ENCODE peak calls at places on chromosomes 1 and 21, in seven cellular contexts. X is coronary artery, W is mammary epithelial cell, E is OCI-LY7, K is uterus, B is lower lobe of right lung, I is A549. U is an unnamed sample.

GRCh38 chr1:164721037-164721496 is 162.1 kb downstream of the PBX1 start:
- DNase-seq in E (no peak), B (no peak), I (no peak), W (no peak), K (no peak), X (no peak), U (no peak)

GRCh38 chr1:19885821-19886220 is 3.6 kb downstream of the OTUD3 start:
- DNase-seq in E (no peak), K (no peak), X (no peak), W (peak; percentile 29), B (no peak), I (no peak), U (no peak)

GRCh38 chr1:154474802-154475201 is 27.2 kb upstream of the TDRD10 start:
- DNase-seq in X (no peak), I (no peak), E (no peak), B (peak; percentile 75), K (no peak), W (peak; percentile 85), U (no peak)

GRCh38 chr1:109667452-109668122 is at the start of gene GSTM2:
- DNase-seq in X (peak; percentile 96), K (peak; percentile 95), B (peak; percentile 94), E (peak; percentile 26), W (peak; percentile 35), I (no peak), U (peak; percentile 98)

GRCh38 chr1:18923721-18924610 is 21.6 kb upstream of the ALDH4A1 start:
- DNase-seq in X (no peak), E (no peak), K (no peak), B (no peak), I (no peak), W (no peak), U (peak; percentile 83)

GRCh38 chr21:41703857-41704501 is 62.9 kb downstream of the RIPK4 start:
- DNase-seq in B (no peak), K (no peak), X (no peak), W (peak; percentile 88), I (no peak), E (no peak), U (no peak)

GRCh38 chr1:29280780-29281131 is 44.4 kb downstream of the PTPRU start:
- DNase-seq in W (peak; percentile 73), K (no peak), E (no peak), B (no peak), I (no peak), X (no peak), U (no peak)

GRCh38 chr1:65153635-65154034 is 5.6 kb downstream of the AK4 start:
- DNase-seq in W (no peak), E (no peak), B (no peak), I (no peak), X (no peak), K (no peak), U (no peak)

GRCh38 chr1:69540052-69540451 is 27.7 kb upstream of the LRRC7 start:
- DNase-seq in X (no peak), I (no peak), B (no peak), K (no peak), E (no peak), W (no peak), U (no peak)

GRCh38 chr1:209937996-209938959 is at the start of gene SYT14:
- DNase-seq in W (peak; percentile 76), K (no peak), X (no peak), B (no peak), I (peak; percentile 8), E (no peak), U (no peak)

GRCh38 chr1:62841587-62842169 is 57.7 kb downstream of the ATG4C start:
- DNase-seq in E (peak; percentile 65), W (peak; percentile 35), B (no peak), I (peak; percentile 38), X (no peak), K (no peak), U (no peak)

GRCh38 chr1:206859082-206859491 is 6.3 kb upstream of the IL20 start:
- DNase-seq in I (no peak), B (no peak), K (no peak), E (peak; percentile 7), W (no peak), X (no peak), U (no peak)

GRCh38 chr1:181396171-181396670 is 87.1 kb upstream of the CACNA1E start:
- DNase-seq in W (no peak), I (no peak), K (no peak), E (no peak), B (no peak), X (no peak), U (no peak)

GRCh38 chr1:1204425-1204920 is 1.9 kb downstream of the TNFRSF18 start:
- DNase-seq in B (peak; percentile 19), E (no peak), I (no peak), K (no peak), X (no peak), W (no peak), U (no peak)

GRCh38 chr1:70277875-70278274 is 56.7 kb downstream of the SRSF11 start:
- DNase-seq in B (no peak), K (no peak), X (no peak), W (no peak), I (no peak), E (peak; percentile 25), U (no peak)

GRCh38 chr21:31254131-31254530 is 89.9 kb downstream of the TIAM1 start:
- DNase-seq in I (no peak), B (no peak), W (no peak), E (no peak), K (no peak), X (no peak), U (no peak)

GRCh38 chr1:43954036-43954435 is 7.3 kb downstream of the IPO13 start:
- DNase-seq in X (no peak), E (no peak), W (no peak), I (no peak), B (no peak), K (no peak), U (no peak)

GRCh38 chr1:30856260-30856790 is 52.2 kb downstream of the SDC3 start:
- DNase-seq in E (no peak), B (no peak), X (no peak), W (no peak), K (no peak), I (no peak), U (no peak)

GRCh38 chr1:228347181-228347580 is 59.5 kb downstream of the TRIM11 start:
- DNase-seq in B (peak; percentile 14), I (no peak), E (no peak), X (no peak), K (peak; percentile 4), W (no peak), U (peak; percentile 39)

GRCh38 chr1:169112241-169112640 is 5.8 kb downstream of the ATP1B1 start:
- DNase-seq in E (no peak), B (no peak), I (no peak), K (no peak), W (no peak), X (no peak), U (no peak)

GRCh38 chr1:201568859-201569294 is 29.9 kb downstream of the NAV1 start:
- DNase-seq in K (no peak), E (no peak), X (peak; percentile 36), I (no peak), W (no peak), B (peak; percentile 40), U (no peak)

GRCh38 chr1:56375184-56375837 is 204.1 kb downstream of the PLPP3 start:
- DNase-seq in I (no peak), B (no peak), W (no peak), K (no peak), X (no peak), E (no peak), U (no peak)

GRCh38 chr1:21741206-21741605 is 41.7 kb downstream of the USP48 start:
- DNase-seq in W (no peak), B (no peak), X (no peak), I (no peak), K (no peak), E (no peak), U (no peak)

GRCh38 chr21:37817242-37817641 is 99.0 kb downstream of the KCNJ6 start:
- DNase-seq in X (no peak), W (no peak), I (no peak), K (no peak), E (no peak), B (no peak), U (no peak)
- H3K27ac ChIP-seq in X (no peak overlapping the region), W (no peak overlapping the region), I (no peak overlapping the region), K (no peak overlapping the region), E (no peak overlapping the region), B (no peak overlapping the region), U (no peak overlapping the region)

DNA sequence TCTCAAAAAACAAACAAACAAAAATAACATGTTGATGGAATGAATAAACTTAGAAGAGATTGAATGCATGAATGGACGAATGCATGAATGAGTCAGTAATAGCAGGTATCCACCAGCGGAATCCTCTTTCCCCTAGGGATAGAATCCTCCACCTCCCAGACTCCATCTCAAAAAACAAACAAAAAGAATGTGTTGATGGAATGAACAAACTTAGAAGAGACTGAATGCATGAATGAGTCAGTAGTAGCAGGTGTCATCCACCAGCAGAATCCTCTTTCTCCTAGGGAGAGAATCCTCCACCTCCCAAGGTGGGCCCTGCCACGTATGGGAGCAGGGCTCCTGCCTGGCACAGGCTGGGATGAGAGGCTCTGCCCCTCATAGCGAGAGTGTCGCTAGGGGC is 26.8 kb upstream of the RNF19B start:
- DNase-seq in I (peak; percentile 40), W (peak; percentile 64), K (no peak), E (no peak), B (no peak), X (no peak), U (no peak)
- H3K27ac ChIP-seq in I (peak overlapping the region; percentile 75), W (peak overlapping the region; percentile 95), K (no peak overlapping the region), E (peak overlapping the region; percentile 54), B (peak overlapping the region; percentile 84), X (peak overlapping the region; percentile 75), U (no peak overlapping the region)

DNA sequence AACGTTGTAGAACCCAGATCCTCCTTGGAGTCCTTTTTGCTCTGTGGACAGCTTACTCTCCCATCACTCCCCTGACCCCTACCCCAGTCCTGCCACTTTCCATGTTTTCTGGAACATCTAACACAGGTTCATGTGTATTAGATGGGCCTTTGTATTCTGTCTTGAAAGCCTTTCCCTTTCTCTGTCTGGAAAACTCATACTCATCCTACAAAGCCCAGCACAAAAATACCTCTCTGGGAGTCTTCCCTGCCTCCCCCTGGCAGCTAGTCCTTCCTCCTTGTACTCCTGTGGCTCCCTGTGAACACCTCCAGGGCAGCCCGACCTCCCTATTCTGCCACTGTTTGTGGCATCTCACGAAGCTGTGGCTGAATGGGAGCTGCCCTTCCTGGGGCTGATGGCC is 7.8 kb upstream of the HEYL start:
- DNase-seq in E (no peak), B (no peak), W (no peak), K (no peak), I (no peak), X (no peak), U (no peak)
- H3K27ac ChIP-seq in E (no peak overlapping the region), B (peak overlapping the region; percentile 67), W (no peak overlapping the region), K (peak overlapping the region; percentile 77), I (no peak overlapping the region), X (peak overlapping the region; percentile 85), U (peak overlapping the region; percentile 83)

DNA sequence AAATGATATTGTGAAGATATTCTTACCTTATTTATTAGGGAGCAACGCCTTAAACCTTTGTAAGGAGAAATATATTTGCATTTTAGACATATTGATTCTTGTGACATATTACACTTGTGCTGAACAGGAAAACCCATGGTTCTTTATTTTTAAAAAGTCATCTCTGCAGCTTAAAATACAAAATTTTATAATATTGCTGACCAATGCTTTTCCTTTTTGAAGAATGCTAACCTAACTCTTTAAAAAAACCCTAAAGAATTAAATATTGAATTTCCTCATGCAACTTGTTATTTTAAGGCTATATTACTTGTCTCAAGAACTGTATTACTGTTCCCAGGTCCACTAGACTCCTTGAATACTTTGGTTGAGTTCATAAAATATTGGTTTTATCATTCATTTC is 99.0 kb downstream of the NEK7 start:
- DNase-seq in W (no peak), E (no peak), I (no peak), X (no peak), K (no peak), B (no peak), U (no peak)
- H3K27ac ChIP-seq in W (no peak overlapping the region), E (no peak overlapping the region), I (no peak overlapping the region), X (no peak overlapping the region), K (no peak overlapping the region), B (no peak overlapping the region), U (no peak overlapping the region)